ENCODE peak calls at places on chromosome 21, in six cellular contexts. N is AG09319; A is keratinocyte; F is fibroblast of the aortic adventitia; I is CD8-positive, alpha-beta T cell; P is endodermal cell. X is an unnamed sample.

GRCh38 chr21:41509733-41510132 is 1.8 kb upstream of the TMPRSS2 start:
- DNase-seq in P (no peak), I (no peak), N (no peak), A (no peak), F (no peak), X (no peak)

GRCh38 chr21:39850333-39850732 is 16.9 kb upstream of the PCP4 start:
- DNase-seq in P (peak; percentile 10), A (no peak), I (no peak), F (no peak), N (no peak), X (no peak)

GRCh38 chr21:29741761-29742160 is 198.0 kb downstream of the GRIK1 start:
- DNase-seq in P (no peak), F (no peak), I (no peak), N (no peak), A (no peak), X (no peak)

GRCh38 chr21:45208627-45208951 is 79.1 kb downstream of the POFUT2 start:
- DNase-seq in F (no peak), P (no peak), A (no peak), N (no peak), I (no peak), X (no peak)

GRCh38 chr21:42112223-42112622 is 41.1 kb downstream of the UMODL1 start:
- DNase-seq in N (no peak), I (no peak), F (no peak), P (no peak), A (no peak), X (no peak)

GRCh38 chr21:31667141-31667540 is 7.6 kb downstream of the SOD1 start:
- DNase-seq in F (no peak), P (no peak), I (no peak), A (no peak), N (no peak), X (no peak)

GRCh38 chr21:42362198-42362597 is 4.1 kb downstream of the TFF1 start:
- DNase-seq in F (no peak), I (no peak), A (no peak), N (no peak), P (no peak), X (no peak)

GRCh38 chr21:14119038-14119437 is 91.7 kb downstream of the LIPI start:
- DNase-seq in F (no peak), P (peak; percentile 49), I (no peak), N (no peak), A (no peak), X (no peak)

GRCh38 chr21:31182231-31183129 is 144.2 kb upstream of the KRTAP19-8 start:
- DNase-seq in A (no peak), I (peak; percentile 42), F (no peak), N (no peak), P (no peak), X (no peak)

GRCh38 chr21:25298512-25299491 is 308.5 kb downstream of the MRPL39 start:
- DNase-seq in P (no peak), I (no peak), F (no peak), A (no peak), N (no peak), X (no peak)

GRCh38 chr21:14057313-14057712 is 153.4 kb downstream of the LIPI start:
- DNase-seq in A (no peak), F (no peak), P (no peak), I (no peak), N (no peak), X (no peak)

GRCh38 chr21:15190837-15191236 is 126.0 kb upstream of the NRIP1 start:
- DNase-seq in P (no peak), F (no peak), A (no peak), I (no peak), N (no peak), X (no peak)

GRCh38 chr21:42518626-42519025 is 5.0 kb downstream of the SLC37A1 start:
- DNase-seq in P (no peak), A (no peak), I (no peak), F (no peak), N (no peak), X (no peak)

GRCh38 chr21:29184047-29184446 is 53.6 kb downstream of the MAP3K7CL start:
- DNase-seq in A (no peak), P (no peak), F (no peak), I (no peak), N (no peak), X (no peak)

GRCh38 chr21:14864211-14865021 is 200.4 kb downstream of the NRIP1 start:
- DNase-seq in I (no peak), F (peak; percentile 84), A (no peak), N (no peak), P (peak; percentile 87), X (peak; percentile 90)

GRCh38 chr21:17293194-17293593 is 219.6 kb upstream of the CXADR start:
- DNase-seq in F (no peak), A (no peak), I (no peak), N (no peak), P (no peak), X (no peak)

GRCh38 chr21:41650526-41651145 is 116.2 kb downstream of the RIPK4 start:
- DNase-seq in A (no peak), N (no peak), I (no peak), F (no peak), P (no peak), X (no peak)

DNA sequence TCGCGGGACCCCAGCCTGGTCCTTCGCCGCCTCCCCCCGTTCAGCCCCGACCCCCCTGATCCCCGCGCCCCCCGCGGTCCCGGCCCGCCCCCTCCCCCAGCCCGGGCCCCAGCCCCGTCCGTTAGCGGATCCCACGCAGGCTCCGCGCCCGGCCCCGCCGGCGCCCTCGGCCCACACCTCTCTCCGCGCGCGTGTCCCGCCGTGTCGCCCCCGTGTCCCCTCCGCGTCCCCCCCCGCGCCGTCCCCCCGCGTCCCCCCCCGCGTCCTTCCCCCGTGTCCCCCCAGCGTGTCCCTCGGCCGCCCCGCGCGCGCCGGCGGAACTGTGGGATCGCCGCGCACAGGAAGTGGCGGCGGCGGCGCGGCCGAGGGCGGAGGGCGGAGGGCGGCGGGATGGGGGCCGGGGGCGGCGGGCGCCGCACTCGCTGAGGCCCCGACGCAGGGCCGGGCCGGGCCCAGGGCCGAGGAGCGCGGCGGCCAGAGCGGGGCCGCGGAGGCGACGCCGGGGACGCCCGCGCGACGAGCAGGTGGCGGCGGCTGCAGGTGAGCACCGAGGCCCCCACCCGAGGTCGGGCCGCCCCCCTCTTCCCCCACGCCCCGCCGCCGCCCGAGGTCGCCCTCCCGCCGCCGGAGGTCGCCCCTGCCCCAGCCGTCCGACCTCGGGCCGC is at the start of gene AGPAT3:
- DNase-seq in F (no peak), A (no peak), I (peak; percentile 24), N (no peak), P (no peak), X (no peak)
- TF ChIP-seq CTCF in F (no peak), A (peak; percentile 1), I (no peak), N (no peak), P (no peak), X (no peak)

DNA sequence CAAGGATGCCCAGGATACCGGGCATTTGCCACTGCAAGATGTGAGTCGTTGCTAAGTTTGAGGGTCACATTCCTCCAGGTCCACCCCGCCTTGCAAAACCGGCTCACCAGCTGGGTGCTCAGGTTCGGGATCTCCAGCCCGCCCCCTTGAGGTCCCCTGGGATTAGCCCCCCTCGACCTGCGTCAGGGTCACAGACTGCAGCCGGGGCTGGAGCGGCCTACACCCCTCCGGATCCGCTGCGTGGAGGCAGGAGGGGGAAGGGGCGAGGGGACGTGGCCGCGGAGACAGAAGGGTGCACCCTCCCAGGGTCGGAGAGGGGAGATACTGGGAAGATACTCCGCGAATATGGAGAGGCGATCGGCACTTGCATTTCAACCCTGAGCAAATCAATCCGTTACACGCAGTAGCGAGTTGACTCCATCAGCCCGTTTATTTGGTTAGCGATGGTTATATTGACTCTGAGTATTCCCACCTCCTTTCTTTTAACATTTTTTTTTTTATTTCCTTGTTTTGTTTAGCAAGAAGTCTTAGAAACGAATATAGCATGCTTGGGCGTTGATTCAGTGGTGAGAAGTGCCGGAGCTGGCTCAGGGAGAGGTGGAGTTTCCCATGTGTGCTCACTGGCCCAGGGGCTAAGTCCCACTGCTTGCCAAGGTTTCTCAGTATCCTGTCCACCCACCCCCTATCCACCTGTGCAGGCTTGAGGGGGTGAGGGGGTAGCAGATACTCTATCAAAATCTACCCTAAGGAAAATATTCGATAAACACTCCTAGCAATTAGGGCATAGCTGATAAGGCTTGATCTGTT is 983 bp downstream of the IFNAR2 start:
- DNase-seq in F (peak; percentile 62), P (peak; percentile 86), N (no peak), A (no peak), I (no peak), X (peak; percentile 88)
- TF ChIP-seq CTCF in F (no peak), P (peak; percentile 29), N (no peak), A (peak; percentile 28), I (no peak), X (no peak)

GRCh38 chr21:46245213-46245915 is 16.8 kb upstream of the LSS start:
- DNase-seq in N (no peak), F (no peak), I (no peak), A (no peak), P (no peak), X (no peak)
- TF ChIP-seq CTCF in N (no peak), F (no peak), I (no peak), A (no peak), P (peak; percentile 43), X (no peak)

DNA sequence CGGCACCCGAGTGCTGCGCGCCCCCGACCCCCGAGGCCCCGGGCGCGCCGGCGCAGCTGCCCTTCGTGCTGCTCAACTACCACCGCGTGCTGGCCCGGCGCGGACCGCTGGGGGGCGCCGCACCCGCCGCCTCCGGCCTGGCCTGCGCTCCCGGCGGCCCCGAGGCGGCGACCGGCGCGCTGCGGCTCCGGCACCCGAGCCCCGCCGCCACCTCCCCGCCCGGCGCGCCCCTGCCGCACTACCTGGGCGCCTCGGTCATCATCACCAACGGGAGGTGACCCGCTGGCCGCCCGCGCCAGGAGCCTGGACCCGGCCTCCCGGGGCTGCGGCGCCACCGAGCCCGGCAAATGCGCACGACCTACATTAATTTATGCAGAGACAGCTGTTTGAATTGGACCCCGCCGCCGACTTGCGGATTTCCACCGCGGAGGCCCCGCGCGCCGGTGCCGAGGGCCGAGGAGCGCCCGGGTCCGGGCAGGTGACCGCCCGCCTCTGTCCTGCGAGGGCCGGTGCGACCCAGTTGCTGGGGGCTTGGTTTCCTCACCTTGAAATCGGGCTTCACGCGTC is 49.0 kb downstream of the SIM2 start:
- DNase-seq in I (no peak), F (no peak), A (no peak), N (no peak), P (peak; percentile 92), X (no peak)
- TF ChIP-seq CTCF in I (no peak), F (peak; percentile 28), A (peak; percentile 72), N (peak; percentile 23), P (no peak), X (no peak)

DNA sequence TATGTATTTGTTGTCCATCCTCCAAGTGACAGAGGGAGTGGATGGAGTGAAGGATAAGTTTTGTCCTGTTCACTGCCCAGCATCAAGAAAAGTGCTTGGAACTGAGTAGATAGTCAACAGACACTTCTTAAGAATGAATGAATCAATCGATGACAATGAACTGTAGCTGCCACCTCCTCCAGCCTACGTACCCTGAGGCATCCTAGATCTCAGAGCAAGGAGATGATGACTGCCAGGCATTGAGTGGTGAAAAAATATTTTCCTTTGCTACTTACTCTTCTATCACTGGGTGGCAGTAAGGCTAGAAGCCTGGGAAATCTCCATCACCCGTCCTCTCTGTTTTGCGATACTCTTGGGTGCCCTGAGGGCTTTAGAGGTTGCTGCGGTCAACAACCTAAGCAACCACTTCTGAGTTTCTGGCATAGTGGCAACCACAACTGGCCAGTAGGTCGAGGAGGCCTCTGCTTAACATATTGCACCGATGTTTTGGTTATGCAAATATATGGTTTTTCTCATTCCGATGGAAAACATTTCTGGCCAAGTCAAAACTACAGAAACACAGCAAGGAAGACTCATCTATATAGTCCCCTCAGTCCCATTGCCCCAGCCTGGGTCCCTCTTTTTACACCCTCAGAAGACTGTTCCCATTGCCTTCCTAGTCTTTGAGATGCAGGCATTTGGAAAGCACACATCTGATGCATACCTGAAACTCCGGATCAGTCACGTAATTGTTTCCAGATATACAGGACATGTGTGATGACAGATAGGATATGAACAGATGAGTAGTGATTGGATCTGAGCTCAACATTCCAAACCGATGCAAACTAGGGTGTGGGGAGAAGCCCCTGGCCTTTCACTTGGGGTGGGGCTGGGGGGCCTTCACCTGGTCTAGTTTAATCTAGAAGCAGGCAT is 136.8 kb downstream of the RUNX1 start:
- DNase-seq in F (peak; percentile 20), A (no peak), P (no peak), N (no peak), I (no peak), X (no peak)
- TF ChIP-seq CTCF in F (no peak), A (no peak), P (peak; percentile 23), N (peak; percentile 11), I (no peak), X (no peak)

X was measured in lower leg skin.